ENCODE peak calls at places on chromosomes 5 and 9, in six cellular contexts. R is breast epithelium, H is body of pancreas, A is fibroblast of the aortic adventitia, I is IMR-90, Z is AG10803. P is an unnamed sample.

GRCh38 chr5:172714491-172715420 is 56.2 kb downstream of the DUSP1 start:
- DNase-seq in H (peak), I (peak), A (peak), Z (peak), R (peak), P (peak)

GRCh38 chr5:50655067-50655809 is 11.2 kb upstream of the PARP8 start:
- DNase-seq in I (no peak), Z (no peak), A (no peak), R (no peak), H (no peak), P (no peak)

GRCh38 chr5:68193481-68194036 is 22.0 kb upstream of the PIK3R1 start:
- DNase-seq in R (no peak), H (no peak), I (no peak), A (peak), Z (no peak), P (no peak)

GRCh38 chr5:159184858-159185381 is 24.4 kb downstream of the RNF145 start:
- DNase-seq in A (peak), R (no peak), I (peak), H (no peak), Z (peak), P (no peak)

GRCh38 chr5:169956126-169956525 is 24.2 kb downstream of the INSYN2B start:
- DNase-seq in R (no peak), A (no peak), I (no peak), H (no peak), Z (peak), P (no peak)

GRCh38 chr9:123376218-123377071 is 20.4 kb downstream of the CRB2 start:
- DNase-seq in H (no peak), R (no peak), I (no peak), A (no peak), Z (no peak), P (no peak)

GRCh38 chr5:99449786-99450185 is 521.0 kb upstream of the CHD1 start:
- DNase-seq in H (no peak), A (no peak), Z (no peak), I (no peak), R (no peak), P (no peak)

GRCh38 chr5:25241981-25242380 is 597.2 kb upstream of the CDH10 start:
- DNase-seq in Z (no peak), R (no peak), H (no peak), A (no peak), I (no peak), P (no peak)

GRCh38 chr9:79213417-79214125 is 358.2 kb upstream of the TLE4 start:
- DNase-seq in A (peak), H (no peak), R (no peak), I (peak), Z (peak), P (no peak)

GRCh38 chr5:177469750-177470525 is 3.5 kb downstream of the DBN1 start:
- DNase-seq in H (no peak), Z (no peak), I (no peak), R (no peak), A (no peak), P (peak)

GRCh38 chr5:141826674-141827073 is 51.5 kb downstream of the PCDH1 start:
- DNase-seq in I (no peak), R (no peak), Z (no peak), A (no peak), H (no peak), P (no peak)

GRCh38 chr5:174735498-174736350 is 11.3 kb downstream of the MSX2 start:
- DNase-seq in H (peak), A (no peak), Z (no peak), R (no peak), I (no peak), P (no peak)

GRCh38 chr9:27505744-27506161 is 18.3 kb upstream of the IFNK start:
- DNase-seq in I (no peak), Z (no peak), R (no peak), A (peak), H (peak), P (no peak)

GRCh38 chr9:125407432-125407973 is 145.9 kb downstream of the GAPVD1 start:
- DNase-seq in A (no peak), I (no peak), Z (no peak), R (no peak), H (no peak), P (no peak)

GRCh38 chr5:170087168-170087817 is 18.4 kb upstream of the FOXI1 start:
- DNase-seq in I (no peak), A (no peak), H (no peak), R (no peak), Z (no peak), P (no peak)

GRCh38 chr5:9861664-9862256 is 231.6 kb upstream of the TAS2R1 start:
- DNase-seq in A (no peak), Z (peak), I (peak), H (no peak), R (no peak), P (no peak)

GRCh38 chr5:44603496-44604272 is 205.1 kb upstream of the MRPS30 start:
- DNase-seq in A (no peak), I (no peak), H (no peak), R (no peak), Z (no peak), P (peak)

GRCh38 chr9:131754846-131755245 is 15.0 kb upstream of the RAPGEF1 start:
- DNase-seq in H (no peak), A (no peak), Z (no peak), R (no peak), I (no peak), P (no peak)

GRCh38 chr9:83403864-83404263 is 134.3 kb downstream of the FRMD3 start:
- DNase-seq in R (no peak), H (no peak), I (no peak), Z (peak), A (peak), P (no peak)

GRCh38 chr5:84163671-84164070 is 221.0 kb downstream of the EDIL3 start:
- DNase-seq in A (no peak), I (no peak), R (no peak), H (no peak), Z (no peak), P (no peak)

GRCh38 chr5:126595486-126596083 is 566 bp upstream of the ALDH7A1 start:
- DNase-seq in R (no peak), Z (no peak), A (no peak), I (peak), H (no peak), P (no peak)

GRCh38 chr9:99253772-99254431 is 31.8 kb downstream of the SEC61B start:
- DNase-seq in H (no peak), I (no peak), A (no peak), Z (no peak), R (no peak), P (no peak)

GRCh38 chr9:89826186-89826585 is 221.4 kb downstream of the GADD45G start:
- DNase-seq in R (no peak), A (no peak), I (no peak), H (no peak), Z (no peak), P (no peak)

GRCh38 chr5:82100303-82101077 is 128.7 kb downstream of the ATG10 start:
- DNase-seq in Z (no peak), I (peak), H (no peak), A (no peak), R (no peak), P (no peak)

GRCh38 chr9:37944266-37944650 is 40.3 kb upstream of the SLC25A51 start:
- DNase-seq in Z (no peak), A (peak), H (no peak), R (no peak), I (no peak), P (no peak)

GRCh38 chr9:32413424-32413823 is 29.0 kb downstream of the ACO1 start:
- DNase-seq in Z (peak), I (no peak), H (no peak), R (no peak), A (peak), P (no peak)

GRCh38 chr9:136352682-136353081 is 10.9 kb downstream of the DNLZ start:
- DNase-seq in H (no peak), Z (no peak), I (no peak), R (no peak), A (no peak), P (no peak)

GRCh38 chr9:99189887-99190596 is 31.7 kb downstream of the ALG2 start:
- DNase-seq in H (no peak), R (no peak), Z (no peak), I (peak), A (no peak), P (no peak)

GRCh38 chr5:126454081-126454480 is 30.9 kb downstream of the GRAMD2B start:
- DNase-seq in A (no peak), R (no peak), H (no peak), Z (no peak), I (no peak), P (no peak)

GRCh38 chr5:45288746-45289145 is 407.4 kb downstream of the HCN1 start:
- DNase-seq in H (no peak), A (no peak), R (no peak), Z (no peak), I (no peak), P (no peak)

GRCh38 chr9:91187965-91188344 is 173.8 kb downstream of the AUH start:
- DNase-seq in I (peak), R (no peak), H (no peak), A (peak), Z (peak), P (no peak)

GRCh38 chr9:69502671-69503301 is 169.4 kb downstream of the APBA1 start:
- DNase-seq in R (no peak), Z (peak), A (peak), H (no peak), I (peak), P (no peak)

GRCh38 chr9:2132484-2133082 is 117.4 kb downstream of the SMARCA2 start:
- DNase-seq in Z (peak), R (no peak), A (peak), H (no peak), I (peak), P (no peak)

GRCh38 chr9:94783121-94783664 is 56.7 kb downstream of the AOPEP start:
- DNase-seq in Z (peak), A (peak), I (peak), R (peak), H (peak), P (peak)

GRCh38 chr5:1723957-1724821 is 75.4 kb downstream of the MRPL36 start:
- DNase-seq in I (no peak), R (no peak), H (no peak), A (no peak), Z (no peak), P (no peak)

GRCh38 chr9:70034292-70034711 is 9.3 kb upstream of the MAMDC2 start:
- DNase-seq in H (no peak), R (no peak), Z (no peak), A (peak), I (peak), P (no peak)

GRCh38 chr5:37665889-37666288 is 174.0 kb downstream of the GDNF start:
- DNase-seq in Z (peak), H (peak), R (no peak), I (no peak), A (no peak), P (no peak)

GRCh38 chr9:72894342-72894741 is 58.5 kb downstream of the ALDH1A1 start:
- DNase-seq in Z (peak), H (no peak), I (peak), R (no peak), A (peak), P (no peak)

GRCh38 chr9:136775191-136775590 is 10.9 kb upstream of the LCN15 start:
- DNase-seq in A (no peak), H (no peak), I (no peak), R (no peak), Z (no peak), P (no peak)

GRCh38 chr9:135857371-135857786 is 50.0 kb downstream of the CAMSAP1 start:
- DNase-seq in A (peak), H (no peak), Z (peak), R (no peak), I (peak), P (no peak)

DNA sequence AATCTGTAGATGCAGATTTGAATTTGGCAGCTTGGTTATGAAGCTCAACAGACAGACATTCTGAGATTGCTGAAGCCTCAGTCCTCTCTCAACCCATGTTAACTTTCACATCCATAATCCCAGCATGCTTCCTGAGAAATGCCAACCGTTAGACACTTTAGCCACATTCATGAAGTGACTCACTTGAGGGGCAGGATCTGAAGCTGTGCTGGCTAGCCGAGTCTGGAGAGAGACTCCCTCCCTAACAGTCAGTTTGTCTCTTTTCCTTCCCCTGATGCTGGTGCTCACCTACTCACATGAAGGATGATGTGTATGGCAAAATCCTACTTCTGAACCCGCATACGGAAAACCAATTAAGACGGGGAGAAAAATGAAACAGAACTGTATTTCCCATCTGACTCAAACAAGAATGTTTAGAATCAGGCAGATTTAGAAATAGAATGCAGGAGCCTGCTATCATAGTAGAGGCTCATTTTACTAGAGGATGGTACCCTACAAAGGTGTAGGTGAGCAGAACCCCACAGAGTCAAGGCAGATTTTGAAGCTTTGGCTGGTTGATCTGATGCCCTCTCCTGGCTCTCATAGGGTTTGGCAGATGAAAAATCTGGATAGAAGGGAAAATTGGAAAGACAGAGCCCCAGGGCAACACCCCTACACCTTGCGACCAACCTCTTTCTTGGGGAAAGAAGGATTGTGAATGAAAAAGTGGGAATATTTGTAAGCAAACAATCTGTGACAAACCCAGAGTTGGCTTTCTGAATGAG is 150.9 kb upstream of the LHFPL2 start:
- DNase-seq in A (peak), Z (peak), R (no peak), H (no peak), I (peak), P (no peak)
- TF ChIP-seq CTCF in A (peak), Z (peak), R (no peak), H (no peak), I (peak), P (no peak)

DNA sequence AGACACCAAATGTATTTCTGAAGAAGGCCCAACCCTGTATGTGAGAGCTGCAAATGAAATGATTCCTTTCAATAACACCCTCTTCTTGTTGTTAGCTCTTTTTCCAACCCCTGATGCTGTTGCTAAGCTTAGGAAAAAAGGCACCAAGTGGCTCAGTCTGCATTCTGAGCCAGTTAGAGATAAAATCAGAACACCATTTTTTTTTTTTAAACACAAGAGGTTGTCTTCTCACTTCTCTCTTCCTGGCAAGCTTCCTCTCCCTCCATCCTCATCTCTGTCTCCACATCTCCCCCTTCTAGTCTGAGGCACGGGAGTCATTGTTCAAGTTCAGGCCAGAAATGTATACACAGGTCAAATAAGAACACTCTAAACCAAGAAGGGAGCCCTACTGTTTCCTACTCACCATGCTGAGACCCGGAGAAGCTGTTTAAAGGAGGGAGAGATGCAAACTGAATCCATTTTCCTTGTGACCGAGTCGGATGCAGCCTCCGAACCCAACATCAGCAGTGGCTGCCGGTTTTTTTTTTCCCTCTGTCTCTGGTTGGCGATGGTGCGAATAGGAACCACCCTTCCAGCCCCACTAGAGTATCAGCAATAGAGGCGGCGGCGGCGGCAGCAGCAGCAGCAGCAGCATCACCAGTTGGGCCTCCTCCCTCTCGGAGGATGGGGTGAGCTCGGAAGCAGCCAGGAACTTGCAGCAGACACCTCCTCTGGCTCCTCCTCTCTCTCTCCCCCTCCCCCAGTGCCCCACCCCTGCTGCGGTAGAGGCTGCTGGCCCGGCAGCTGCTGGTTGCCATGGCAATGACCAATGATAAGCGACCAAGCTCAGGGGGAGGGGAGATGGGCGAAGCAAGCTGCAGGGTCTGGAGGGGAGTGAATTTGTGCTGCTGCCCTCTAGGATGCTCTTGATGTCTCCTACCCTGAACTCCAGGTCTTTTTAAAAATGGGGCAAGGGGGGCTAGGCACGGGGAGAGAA is at the start of gene JAKMIP2:
- DNase-seq in R (no peak), H (peak), Z (peak), A (peak), I (peak), P (peak)
- TF ChIP-seq CTCF in R (no peak), H (no peak), Z (no peak), A (no peak), I (no peak), P (no peak)

GRCh38 chr5:60439552-60439951 is 260.4 kb downstream of the DEPDC1B start:
- DNase-seq in Z (no peak), A (no peak), H (no peak), R (no peak), I (no peak), P (no peak)

GRCh38 chr5:60447488-60447920 is 252.5 kb downstream of the DEPDC1B start:
- DNase-seq in Z (no peak), I (no peak), R (no peak), H (no peak), A (no peak), P (no peak)

GRCh38 chr5:60446917-60447316 is 253.0 kb downstream of the DEPDC1B start:
- DNase-seq in H (no peak), Z (no peak), A (no peak), R (no peak), I (no peak), P (no peak)

DNA sequence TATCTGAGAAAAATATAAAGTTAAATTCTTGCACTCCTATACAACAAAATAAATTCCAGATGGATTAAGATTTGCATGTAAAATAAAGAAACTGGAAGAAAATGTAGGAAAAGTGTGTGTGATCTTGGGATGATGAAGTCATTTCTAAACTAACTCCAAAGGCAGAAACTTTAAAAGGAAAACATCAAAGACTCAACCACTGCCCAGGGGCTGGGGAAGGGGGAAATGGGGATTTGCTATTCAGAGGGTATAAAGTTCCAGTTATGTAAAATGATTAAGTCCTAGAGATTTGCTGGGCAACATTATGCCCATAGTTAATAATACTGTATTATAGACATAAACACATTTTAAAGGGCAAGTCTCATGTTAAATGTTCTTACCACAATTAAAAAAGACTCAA is 254.5 kb downstream of the DEPDC1B start:
- DNase-seq in A (no peak), I (no peak), H (no peak), Z (no peak), R (no peak), P (no peak)
- TF ChIP-seq CTCF in A (no peak), I (no peak), H (no peak), Z (no peak), R (no peak), P (no peak)

DNA sequence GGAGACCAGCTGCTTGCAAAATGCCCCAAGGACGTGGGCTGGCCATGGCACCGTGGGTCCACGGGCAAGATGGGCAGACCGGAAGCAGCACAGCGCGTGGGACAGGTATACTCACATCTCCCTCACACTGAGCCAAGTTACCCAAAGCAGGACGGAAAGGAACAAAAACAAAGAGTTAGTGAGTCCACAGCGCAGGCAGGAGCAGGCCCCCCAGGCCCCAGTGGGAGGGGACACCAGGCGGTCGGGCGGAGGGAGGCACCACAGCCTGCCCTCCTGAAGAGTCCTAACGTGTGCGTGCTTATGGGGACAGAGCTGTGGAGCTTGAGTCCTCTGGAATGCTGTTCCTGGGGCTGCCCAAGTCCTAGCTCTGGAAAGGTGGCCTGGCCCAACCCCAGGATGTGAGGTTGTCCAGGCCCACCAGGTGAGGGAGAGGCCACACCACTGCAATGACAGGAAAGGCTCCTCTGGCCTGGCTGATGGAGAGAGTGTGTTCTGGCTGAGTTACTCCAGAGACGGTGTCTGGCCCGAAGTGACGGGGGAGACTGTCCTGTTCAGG is 15.2 kb downstream of the SH3GLB2 start:
- DNase-seq in A (no peak), H (no peak), R (no peak), I (no peak), Z (no peak), P (no peak)
- TF ChIP-seq CTCF in A (no peak), H (no peak), R (no peak), I (no peak), Z (no peak), P (no peak)

DNA sequence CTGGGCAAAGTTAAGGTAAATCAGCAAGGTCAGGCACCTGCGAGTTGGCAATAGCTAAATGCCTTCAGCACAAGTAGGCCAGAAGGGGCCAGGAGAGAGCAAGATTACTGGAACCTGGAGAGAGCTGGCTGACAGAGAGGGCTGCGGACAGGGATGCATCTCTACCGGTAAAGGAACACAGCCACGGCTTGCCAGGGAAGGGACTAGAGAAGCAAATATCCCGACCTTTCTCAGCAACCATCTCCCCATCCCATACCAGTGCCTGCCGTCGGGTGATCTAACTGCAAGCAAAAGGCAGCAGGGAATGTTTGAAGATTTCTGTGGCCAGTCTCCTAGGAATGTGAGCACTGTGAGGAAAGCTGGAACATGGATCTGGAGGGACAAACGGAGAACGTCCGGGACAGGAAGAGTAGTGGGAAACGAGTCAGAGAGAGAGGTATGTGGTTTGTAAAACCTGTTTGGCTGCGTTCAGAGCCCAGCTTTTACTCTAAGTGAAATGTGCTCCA is 15.9 kb upstream of the ABLIM3 start:
- DNase-seq in Z (no peak), I (peak), H (peak), R (no peak), A (no peak), P (peak)
- TF ChIP-seq CTCF in Z (peak), I (peak), H (peak), R (no peak), A (peak), P (no peak)

GRCh38 chr5:150114102-150114641 is 27.8 kb upstream of the CSF1R start:
- DNase-seq in R (peak), A (no peak), I (no peak), Z (no peak), H (no peak), P (no peak)
- TF ChIP-seq CTCF in R (no peak), A (no peak), I (no peak), Z (peak), H (no peak), P (peak)

P was measured in glutamatergic neuron.